ENCODE peak calls at places on chromosome 9, in ten cellular contexts. One of them, this sample, is unnamed.

GRCh38 chr9:76528056-76528455 is 69.1 kb downstream of the GCNT1 start:
- DNase-seq in thyroid gland: no peak
- DNase-seq in sigmoid colon: no peak
- DNase-seq in choroid plexus epithelial cell: no peak
- DNase-seq in PC-9: no peak
- DNase-seq in fibroblast of pulmonary artery: no peak
- DNase-seq in GM23338: no peak
- DNase-seq in fibroblast of lung: no peak
- DNase-seq in heart right ventricle: no peak
- DNase-seq in spleen: no peak
- DNase-seq in this sample: no peak

GRCh38 chr9:137873408-137873807 is 4.2 kb upstream of the CACNA1B start:
- DNase-seq in thyroid gland: no peak
- DNase-seq in sigmoid colon: no peak
- DNase-seq in choroid plexus epithelial cell: no peak
- DNase-seq in PC-9: no peak
- DNase-seq in fibroblast of pulmonary artery: no peak
- DNase-seq in GM23338: no peak
- DNase-seq in fibroblast of lung: no peak
- DNase-seq in heart right ventricle: no peak
- DNase-seq in spleen: no peak
- DNase-seq in this sample: no peak

GRCh38 chr9:121278535-121279169 is 10.7 kb downstream of the GSN start:
- DNase-seq in thyroid gland: peak
- DNase-seq in sigmoid colon: peak
- DNase-seq in choroid plexus epithelial cell: peak
- DNase-seq in PC-9: peak
- DNase-seq in fibroblast of pulmonary artery: peak
- DNase-seq in GM23338: peak
- DNase-seq in fibroblast of lung: peak
- DNase-seq in heart right ventricle: no peak
- DNase-seq in spleen: no peak
- DNase-seq in this sample: peak

GRCh38 chr9:120925535-120926396 is 830 bp downstream of the TRAF1 start:
- DNase-seq in thyroid gland: no peak
- DNase-seq in sigmoid colon: peak
- DNase-seq in choroid plexus epithelial cell: peak
- DNase-seq in PC-9: peak
- DNase-seq in fibroblast of pulmonary artery: peak
- DNase-seq in GM23338: no peak
- DNase-seq in fibroblast of lung: peak
- DNase-seq in heart right ventricle: no peak
- DNase-seq in spleen: no peak
- DNase-seq in this sample: peak

GRCh38 chr9:137390553-137391410 is 32.2 kb downstream of the EXD3 start:
- DNase-seq in thyroid gland: peak
- DNase-seq in sigmoid colon: no peak
- DNase-seq in choroid plexus epithelial cell: no peak
- DNase-seq in PC-9: no peak
- DNase-seq in fibroblast of pulmonary artery: no peak
- DNase-seq in GM23338: no peak
- DNase-seq in fibroblast of lung: no peak
- DNase-seq in heart right ventricle: no peak
- DNase-seq in spleen: no peak
- DNase-seq in this sample: no peak

GRCh38 chr9:34254141-34254913 is 74.7 kb downstream of the KIF24 start:
- DNase-seq in thyroid gland: no peak
- DNase-seq in sigmoid colon: peak
- DNase-seq in choroid plexus epithelial cell: peak
- DNase-seq in PC-9: peak
- DNase-seq in fibroblast of pulmonary artery: peak
- DNase-seq in GM23338: no peak
- DNase-seq in fibroblast of lung: peak
- DNase-seq in heart right ventricle: no peak
- DNase-seq in spleen: no peak
- DNase-seq in this sample: peak

GRCh38 chr9:92723801-92724323 is 40.8 kb downstream of the BICD2 start:
- DNase-seq in thyroid gland: no peak
- DNase-seq in sigmoid colon: no peak
- DNase-seq in choroid plexus epithelial cell: no peak
- DNase-seq in PC-9: no peak
- DNase-seq in fibroblast of pulmonary artery: no peak
- DNase-seq in GM23338: no peak
- DNase-seq in fibroblast of lung: no peak
- DNase-seq in heart right ventricle: no peak
- DNase-seq in spleen: no peak
- DNase-seq in this sample: no peak

GRCh38 chr9:119020284-119020683 is 349.0 kb downstream of the BRINP1 start:
- DNase-seq in thyroid gland: no peak
- DNase-seq in sigmoid colon: no peak
- DNase-seq in choroid plexus epithelial cell: no peak
- DNase-seq in PC-9: no peak
- DNase-seq in fibroblast of pulmonary artery: no peak
- DNase-seq in GM23338: no peak
- DNase-seq in fibroblast of lung: no peak
- DNase-seq in heart right ventricle: no peak
- DNase-seq in spleen: no peak
- DNase-seq in this sample: peak

GRCh38 chr9:131098391-131099087 is 2.2 kb downstream of the AIF1L start:
- DNase-seq in thyroid gland: peak
- DNase-seq in sigmoid colon: no peak
- DNase-seq in choroid plexus epithelial cell: no peak
- DNase-seq in PC-9: no peak
- DNase-seq in fibroblast of pulmonary artery: no peak
- DNase-seq in GM23338: peak
- DNase-seq in fibroblast of lung: no peak
- DNase-seq in heart right ventricle: peak
- DNase-seq in spleen: no peak
- DNase-seq in this sample: no peak

DNA sequence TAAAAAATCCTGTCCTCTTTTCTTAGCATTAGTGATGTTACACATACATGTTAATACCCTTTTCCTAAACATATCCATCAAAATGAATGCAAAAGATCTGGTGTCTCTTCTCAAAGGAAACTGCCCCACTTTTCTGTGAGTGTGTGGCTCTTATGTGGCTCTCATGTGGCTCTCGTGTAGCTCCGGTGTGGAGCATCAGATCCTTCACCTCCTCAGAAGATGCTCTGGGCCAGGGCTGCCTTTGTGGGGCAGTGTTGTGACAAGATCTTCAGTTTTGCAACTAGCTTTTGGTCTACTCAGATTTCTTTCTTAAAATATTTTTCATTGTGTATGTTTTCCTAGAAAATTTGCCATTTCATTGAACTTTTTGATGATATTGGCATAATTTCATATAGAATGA is 19.3 kb downstream of the GARNL3 start:
- DNase-seq in thyroid gland: peak
- DNase-seq in sigmoid colon: no peak
- DNase-seq in choroid plexus epithelial cell: peak
- DNase-seq in PC-9: peak
- DNase-seq in fibroblast of pulmonary artery: peak
- DNase-seq in GM23338: peak
- DNase-seq in fibroblast of lung: peak
- DNase-seq in heart right ventricle: no peak
- DNase-seq in spleen: no peak
- DNase-seq in this sample: peak
- TF ChIP-seq CTCF in thyroid gland: no peak
- TF ChIP-seq CTCF in sigmoid colon: no peak
- TF ChIP-seq CTCF in choroid plexus epithelial cell: peak
- TF ChIP-seq CTCF in PC-9: peak
- TF ChIP-seq CTCF in fibroblast of pulmonary artery: peak
- TF ChIP-seq CTCF in GM23338: peak
- TF ChIP-seq CTCF in fibroblast of lung: peak
- TF ChIP-seq CTCF in heart right ventricle: peak
- TF ChIP-seq CTCF in spleen: no peak
- TF ChIP-seq CTCF in this sample: peak

DNA sequence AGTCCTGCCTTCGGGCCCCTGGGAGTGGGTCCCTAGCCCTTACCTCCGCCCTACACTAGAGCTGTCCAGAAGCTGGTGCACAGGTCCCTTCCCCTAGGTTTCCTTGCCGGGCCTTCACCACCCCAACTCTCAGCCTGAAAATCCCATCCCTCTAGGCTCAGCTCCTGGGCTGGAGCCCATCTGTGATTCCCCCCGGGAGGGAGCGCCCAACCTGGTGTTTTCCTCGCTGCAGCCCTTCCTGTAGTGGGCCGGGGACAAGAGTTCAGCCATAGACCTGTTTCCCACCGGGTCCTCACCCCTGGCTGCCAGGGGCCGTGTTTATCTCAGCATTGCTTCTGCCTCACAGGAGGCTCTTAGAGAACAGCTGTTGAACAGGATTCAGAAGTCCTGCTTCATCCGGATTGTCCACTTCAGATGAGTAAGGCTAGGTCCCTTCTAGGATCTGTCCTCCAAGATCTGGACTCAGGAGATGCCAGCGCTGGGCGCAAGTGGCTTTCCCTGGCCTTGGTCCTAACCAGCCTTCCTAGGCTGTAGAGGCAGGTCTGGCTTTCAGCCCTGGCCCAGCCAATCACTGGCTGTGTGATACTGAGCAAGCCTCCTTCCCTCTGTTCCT is 965 bp downstream of the GLIPR2 start:
- DNase-seq in thyroid gland: peak
- DNase-seq in sigmoid colon: peak
- DNase-seq in choroid plexus epithelial cell: peak
- DNase-seq in PC-9: no peak
- DNase-seq in fibroblast of pulmonary artery: peak
- DNase-seq in GM23338: no peak
- DNase-seq in fibroblast of lung: peak
- DNase-seq in heart right ventricle: no peak
- DNase-seq in spleen: no peak
- DNase-seq in this sample: peak
- H3K4me3 ChIP-seq in thyroid gland: peak
- H3K4me3 ChIP-seq in sigmoid colon: peak
- H3K4me3 ChIP-seq in choroid plexus epithelial cell: peak
- H3K4me3 ChIP-seq in PC-9: peak
- H3K4me3 ChIP-seq in fibroblast of pulmonary artery: peak
- H3K4me3 ChIP-seq in GM23338: peak
- H3K4me3 ChIP-seq in fibroblast of lung: peak
- H3K4me3 ChIP-seq in heart right ventricle: peak
- H3K4me3 ChIP-seq in spleen: peak
- H3K4me3 ChIP-seq in this sample: peak

DNA sequence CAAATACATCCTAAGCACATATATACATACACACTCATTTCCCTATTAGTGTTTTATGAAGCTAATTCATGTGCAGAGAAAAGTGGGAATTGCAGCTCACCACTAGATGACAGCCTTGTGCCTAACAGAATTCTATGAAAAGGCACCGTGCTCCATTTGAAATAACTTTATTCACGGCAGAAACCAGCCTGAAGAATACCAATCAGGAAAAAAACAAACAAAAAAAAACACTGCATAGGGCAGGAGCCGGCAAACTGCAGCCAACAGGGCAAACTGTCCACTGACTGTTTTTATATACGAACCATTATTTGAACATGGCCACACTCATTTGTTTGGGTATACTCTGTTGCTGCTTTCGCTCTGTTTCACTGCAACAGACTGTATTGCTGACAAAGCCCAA is 33.6 kb downstream of the ERMP1 start:
- DNase-seq in thyroid gland: peak
- DNase-seq in sigmoid colon: no peak
- DNase-seq in choroid plexus epithelial cell: peak
- DNase-seq in PC-9: peak
- DNase-seq in fibroblast of pulmonary artery: peak
- DNase-seq in GM23338: peak
- DNase-seq in fibroblast of lung: peak
- DNase-seq in heart right ventricle: no peak
- DNase-seq in spleen: no peak
- DNase-seq in this sample: peak
- TF ChIP-seq CTCF in thyroid gland: no peak
- TF ChIP-seq CTCF in sigmoid colon: no peak
- TF ChIP-seq CTCF in choroid plexus epithelial cell: peak
- TF ChIP-seq CTCF in PC-9: peak
- TF ChIP-seq CTCF in fibroblast of pulmonary artery: peak
- TF ChIP-seq CTCF in GM23338: peak
- TF ChIP-seq CTCF in fibroblast of lung: peak
- TF ChIP-seq CTCF in heart right ventricle: peak
- TF ChIP-seq CTCF in spleen: no peak
- TF ChIP-seq CTCF in this sample: peak

GRCh38 chr9:71740199-71740598 is 28.1 kb downstream of the CEMIP2 start:
- DNase-seq in thyroid gland: no peak
- DNase-seq in sigmoid colon: no peak
- DNase-seq in choroid plexus epithelial cell: no peak
- DNase-seq in PC-9: no peak
- DNase-seq in fibroblast of pulmonary artery: no peak
- DNase-seq in GM23338: no peak
- DNase-seq in fibroblast of lung: no peak
- DNase-seq in heart right ventricle: no peak
- DNase-seq in spleen: no peak
- DNase-seq in this sample: no peak

GRCh38 chr9:71742703-71743102 is 25.6 kb downstream of the CEMIP2 start:
- DNase-seq in thyroid gland: no peak
- DNase-seq in sigmoid colon: no peak
- DNase-seq in choroid plexus epithelial cell: no peak
- DNase-seq in PC-9: no peak
- DNase-seq in fibroblast of pulmonary artery: no peak
- DNase-seq in GM23338: no peak
- DNase-seq in fibroblast of lung: no peak
- DNase-seq in heart right ventricle: no peak
- DNase-seq in spleen: no peak
- DNase-seq in this sample: no peak

GRCh38 chr9:71743217-71743705 is 25.1 kb downstream of the CEMIP2 start:
- DNase-seq in thyroid gland: no peak
- DNase-seq in sigmoid colon: no peak
- DNase-seq in choroid plexus epithelial cell: peak
- DNase-seq in PC-9: peak
- DNase-seq in fibroblast of pulmonary artery: peak
- DNase-seq in GM23338: no peak
- DNase-seq in fibroblast of lung: peak
- DNase-seq in heart right ventricle: no peak
- DNase-seq in spleen: no peak
- DNase-seq in this sample: peak

GRCh38 chr9:71743884-71744283 is 24.4 kb downstream of the CEMIP2 start:
- DNase-seq in thyroid gland: no peak
- DNase-seq in sigmoid colon: no peak
- DNase-seq in choroid plexus epithelial cell: no peak
- DNase-seq in PC-9: no peak
- DNase-seq in fibroblast of pulmonary artery: no peak
- DNase-seq in GM23338: no peak
- DNase-seq in fibroblast of lung: no peak
- DNase-seq in heart right ventricle: no peak
- DNase-seq in spleen: no peak
- DNase-seq in this sample: no peak

DNA sequence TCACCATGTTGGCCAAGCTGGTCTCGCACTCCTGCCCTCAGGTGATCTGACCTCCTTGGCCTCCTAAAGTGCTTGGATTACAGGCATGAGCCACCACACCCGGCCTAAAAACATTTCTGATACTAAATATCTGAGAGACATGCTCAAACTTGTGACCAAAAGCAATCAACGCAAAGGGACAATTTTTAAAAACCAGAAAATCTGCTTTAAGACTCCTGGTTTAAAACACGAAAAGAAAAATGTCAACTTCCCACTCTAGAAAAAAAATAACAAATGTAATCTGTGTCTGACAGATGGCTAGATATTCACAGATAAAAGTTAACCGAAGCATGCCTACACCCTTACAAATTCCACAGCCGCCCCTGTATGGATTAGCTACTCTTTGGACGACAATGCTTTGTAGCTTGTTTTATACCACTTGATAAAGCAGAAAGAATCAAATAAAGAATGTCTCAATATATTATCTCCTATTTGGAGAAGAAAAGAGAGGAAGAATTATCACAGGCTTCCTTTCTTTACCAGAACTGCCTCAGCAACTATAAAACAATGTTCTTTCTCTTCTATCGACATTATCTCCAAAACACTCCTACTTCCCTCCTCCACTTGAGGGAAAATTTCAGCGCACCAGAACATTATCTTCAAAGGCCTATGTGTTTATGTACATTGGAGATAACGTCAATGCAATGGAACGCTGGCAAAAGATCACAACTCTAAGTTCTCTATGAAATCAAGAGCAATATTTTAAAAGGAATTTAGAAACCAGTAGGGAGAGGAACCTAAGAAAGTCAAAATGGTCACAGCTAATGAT is 26.3 kb downstream of the CEMIP2 start:
- DNase-seq in thyroid gland: no peak
- DNase-seq in sigmoid colon: no peak
- DNase-seq in choroid plexus epithelial cell: peak
- DNase-seq in PC-9: no peak
- DNase-seq in fibroblast of pulmonary artery: peak
- DNase-seq in GM23338: no peak
- DNase-seq in fibroblast of lung: peak
- DNase-seq in heart right ventricle: no peak
- DNase-seq in spleen: no peak
- DNase-seq in this sample: peak
- H3K4me3 ChIP-seq in thyroid gland: no peak
- H3K4me3 ChIP-seq in sigmoid colon: no peak
- H3K4me3 ChIP-seq in choroid plexus epithelial cell: peak
- H3K4me3 ChIP-seq in PC-9: no peak
- H3K4me3 ChIP-seq in fibroblast of pulmonary artery: no peak
- H3K4me3 ChIP-seq in GM23338: no peak
- H3K4me3 ChIP-seq in fibroblast of lung: peak
- H3K4me3 ChIP-seq in heart right ventricle: no peak
- H3K4me3 ChIP-seq in spleen: no peak
- H3K4me3 ChIP-seq in this sample: peak

This sample was measured in fibroblast of villous mesenchyme.